ENCODE peak calls at places on chromosomes 3 and 15, in eight cellular contexts. One of them, this sample, is unnamed.

GRCh38 chr3:113249111-113249510 is 37.8 kb downstream of the BOC start:
- DNase-seq in A549: peak; percentile 8
- DNase-seq in kidney epithelial cell: no peak
- DNase-seq in neural progenitor cell: no peak
- DNase-seq in mammary epithelial cell: peak; percentile 84
- DNase-seq in fibroblast of lung: peak; percentile 47
- DNase-seq in cardiac muscle cell: peak; percentile 67
- DNase-seq in GM06990: no peak
- DNase-seq in this sample: peak; percentile 52

GRCh38 chr3:100100454-100100853 is 13.8 kb downstream of the FILIP1L start:
- DNase-seq in neural progenitor cell: no peak
- DNase-seq in fibroblast of lung: no peak
- DNase-seq in GM06990: no peak
- DNase-seq in A549: no peak
- DNase-seq in mammary epithelial cell: no peak
- DNase-seq in cardiac muscle cell: no peak
- DNase-seq in kidney epithelial cell: no peak
- DNase-seq in this sample: no peak

GRCh38 chr15:45157056-45157455 is 27.3 kb downstream of the DUOX1 start:
- DNase-seq in GM06990: no peak
- DNase-seq in kidney epithelial cell: no peak
- DNase-seq in fibroblast of lung: peak; percentile 18
- DNase-seq in cardiac muscle cell: peak; percentile 86
- DNase-seq in A549: no peak
- DNase-seq in mammary epithelial cell: peak; percentile 42
- DNase-seq in neural progenitor cell: no peak
- DNase-seq in this sample: no peak

GRCh38 chr3:124928333-124929202 is 6.0 kb downstream of the MUC13 start:
- DNase-seq in A549: peak; percentile 73
- DNase-seq in GM06990: peak; percentile 23
- DNase-seq in cardiac muscle cell: peak; percentile 80
- DNase-seq in kidney epithelial cell: peak; percentile 16
- DNase-seq in fibroblast of lung: peak; percentile 82
- DNase-seq in neural progenitor cell: peak; percentile 75
- DNase-seq in mammary epithelial cell: peak; percentile 45
- DNase-seq in this sample: peak; percentile 48

GRCh38 chr3:187737401-187738088 is 7.7 kb downstream of the BCL6 start:
- DNase-seq in fibroblast of lung: peak; percentile 70
- DNase-seq in neural progenitor cell: peak; percentile 74
- DNase-seq in mammary epithelial cell: peak; percentile 72
- DNase-seq in A549: peak; percentile 19
- DNase-seq in GM06990: no peak
- DNase-seq in cardiac muscle cell: peak; percentile 85
- DNase-seq in kidney epithelial cell: no peak
- DNase-seq in this sample: peak; percentile 73

GRCh38 chr3:141418751-141419150 is 50.4 kb downstream of the ZBTB38 start:
- DNase-seq in cardiac muscle cell: no peak
- DNase-seq in A549: no peak
- DNase-seq in GM06990: no peak
- DNase-seq in neural progenitor cell: no peak
- DNase-seq in kidney epithelial cell: no peak
- DNase-seq in mammary epithelial cell: no peak
- DNase-seq in fibroblast of lung: no peak
- DNase-seq in this sample: no peak

GRCh38 chr3:175335229-175335628 is 476.1 kb downstream of the NAALADL2 start:
- DNase-seq in mammary epithelial cell: no peak
- DNase-seq in kidney epithelial cell: no peak
- DNase-seq in A549: no peak
- DNase-seq in cardiac muscle cell: no peak
- DNase-seq in neural progenitor cell: no peak
- DNase-seq in fibroblast of lung: no peak
- DNase-seq in GM06990: no peak
- DNase-seq in this sample: no peak

GRCh38 chr3:98954806-98955205 is 53.3 kb upstream of the DCBLD2 start:
- DNase-seq in A549: no peak
- DNase-seq in fibroblast of lung: peak; percentile 55
- DNase-seq in GM06990: no peak
- DNase-seq in mammary epithelial cell: peak; percentile 74
- DNase-seq in neural progenitor cell: no peak
- DNase-seq in cardiac muscle cell: no peak
- DNase-seq in kidney epithelial cell: no peak
- DNase-seq in this sample: no peak

GRCh38 chr15:98835889-98836288 is 171.7 kb downstream of the PGPEP1L start:
- DNase-seq in fibroblast of lung: no peak
- DNase-seq in neural progenitor cell: no peak
- DNase-seq in A549: no peak
- DNase-seq in GM06990: no peak
- DNase-seq in kidney epithelial cell: no peak
- DNase-seq in cardiac muscle cell: no peak
- DNase-seq in mammary epithelial cell: no peak
- DNase-seq in this sample: no peak

GRCh38 chr3:157063926-157064325 is 96.0 kb downstream of the CCNL1 start:
- DNase-seq in mammary epithelial cell: no peak
- DNase-seq in kidney epithelial cell: no peak
- DNase-seq in neural progenitor cell: no peak
- DNase-seq in A549: no peak
- DNase-seq in cardiac muscle cell: peak; percentile 37
- DNase-seq in GM06990: no peak
- DNase-seq in fibroblast of lung: peak; percentile 22
- DNase-seq in this sample: peak; percentile 50

GRCh38 chr15:90560229-90560771 is 30.6 kb downstream of the CRTC3 start:
- DNase-seq in mammary epithelial cell: peak; percentile 57
- DNase-seq in GM06990: no peak
- DNase-seq in A549: peak; percentile 55
- DNase-seq in neural progenitor cell: peak; percentile 48
- DNase-seq in kidney epithelial cell: no peak
- DNase-seq in fibroblast of lung: peak; percentile 95
- DNase-seq in cardiac muscle cell: peak; percentile 98
- DNase-seq in this sample: peak; percentile 45

GRCh38 chr15:74906193-74906449 is 530 bp downstream of the FAM219B start:
- DNase-seq in kidney epithelial cell: no peak
- DNase-seq in neural progenitor cell: peak; percentile 70
- DNase-seq in A549: no peak
- DNase-seq in mammary epithelial cell: no peak
- DNase-seq in cardiac muscle cell: peak; percentile 33
- DNase-seq in fibroblast of lung: no peak
- DNase-seq in GM06990: no peak
- DNase-seq in this sample: peak; percentile 35

GRCh38 chr3:127775398-127776109 is 46.8 kb downstream of the MGLL start:
- DNase-seq in neural progenitor cell: no peak
- DNase-seq in kidney epithelial cell: peak; percentile 63
- DNase-seq in mammary epithelial cell: peak; percentile 54
- DNase-seq in A549: no peak
- DNase-seq in GM06990: peak; percentile 67
- DNase-seq in fibroblast of lung: peak; percentile 80
- DNase-seq in cardiac muscle cell: peak; percentile 67
- DNase-seq in this sample: peak; percentile 88

GRCh38 chr3:40597441-40597840 is 72.7 kb downstream of the ZNF621 start:
- DNase-seq in mammary epithelial cell: peak; percentile 79
- DNase-seq in neural progenitor cell: no peak
- DNase-seq in cardiac muscle cell: peak; percentile 10
- DNase-seq in kidney epithelial cell: peak; percentile 21
- DNase-seq in A549: no peak
- DNase-seq in GM06990: no peak
- DNase-seq in fibroblast of lung: no peak
- DNase-seq in this sample: no peak

GRCh38 chr3:14170569-14171159 is 7.7 kb downstream of the XPC start:
- DNase-seq in mammary epithelial cell: peak; percentile 54
- DNase-seq in A549: no peak
- DNase-seq in cardiac muscle cell: peak; percentile 29
- DNase-seq in kidney epithelial cell: no peak
- DNase-seq in GM06990: no peak
- DNase-seq in neural progenitor cell: no peak
- DNase-seq in fibroblast of lung: peak; percentile 50
- DNase-seq in this sample: no peak

GRCh38 chr15:42184313-42184712 is 23.8 kb downstream of the VPS39 start:
- DNase-seq in kidney epithelial cell: no peak
- DNase-seq in GM06990: no peak
- DNase-seq in A549: no peak
- DNase-seq in neural progenitor cell: no peak
- DNase-seq in fibroblast of lung: no peak
- DNase-seq in cardiac muscle cell: no peak
- DNase-seq in mammary epithelial cell: no peak
- DNase-seq in this sample: peak; percentile 38
- H3K4me3 ChIP-seq in kidney epithelial cell: no peak overlapping the region
- H3K4me3 ChIP-seq in GM06990: no peak overlapping the region
- H3K4me3 ChIP-seq in A549: no peak overlapping the region
- H3K4me3 ChIP-seq in neural progenitor cell: no peak overlapping the region
- H3K4me3 ChIP-seq in fibroblast of lung: no peak overlapping the region
- H3K4me3 ChIP-seq in cardiac muscle cell: no peak overlapping the region
- H3K4me3 ChIP-seq in mammary epithelial cell: no peak overlapping the region
- H3K4me3 ChIP-seq in this sample: no peak overlapping the region

DNA sequence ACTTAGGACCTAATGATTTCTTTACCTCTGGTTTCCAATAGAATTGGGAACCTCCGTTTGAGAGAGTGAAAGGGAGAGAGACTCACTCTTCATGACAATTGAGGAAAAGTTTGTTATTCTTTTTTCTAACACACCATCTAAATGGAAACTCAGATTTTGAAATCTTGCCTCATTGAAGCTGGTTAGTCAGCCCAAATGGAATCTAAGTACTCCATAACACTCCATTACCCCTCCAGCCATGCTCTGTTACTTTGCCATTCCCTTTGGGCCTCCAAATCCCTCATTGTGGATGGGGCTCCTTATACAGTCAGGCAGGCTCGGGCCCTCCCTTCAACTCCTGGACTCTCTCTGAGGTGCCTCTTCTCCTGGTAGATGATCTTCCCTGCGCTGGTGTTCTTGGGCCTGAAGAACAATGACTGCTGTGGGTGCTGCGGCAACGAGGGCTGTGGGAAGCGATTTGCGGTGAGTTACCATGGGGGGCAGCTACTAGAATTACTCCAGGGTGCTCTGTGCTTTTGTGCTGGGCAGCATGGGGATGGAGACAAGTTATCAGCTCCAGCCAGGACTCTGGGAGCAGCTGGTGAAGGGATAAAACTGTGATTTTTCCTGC is 1.1 kb downstream of the TM4SF4 start:
- DNase-seq in cardiac muscle cell: no peak
- DNase-seq in kidney epithelial cell: no peak
- DNase-seq in A549: no peak
- DNase-seq in neural progenitor cell: no peak
- DNase-seq in fibroblast of lung: no peak
- DNase-seq in GM06990: no peak
- DNase-seq in mammary epithelial cell: no peak
- DNase-seq in this sample: no peak
- H3K4me3 ChIP-seq in cardiac muscle cell: no peak overlapping the region
- H3K4me3 ChIP-seq in kidney epithelial cell: no peak overlapping the region
- H3K4me3 ChIP-seq in A549: peak overlapping the region; percentile 16
- H3K4me3 ChIP-seq in neural progenitor cell: no peak overlapping the region
- H3K4me3 ChIP-seq in fibroblast of lung: no peak overlapping the region
- H3K4me3 ChIP-seq in GM06990: no peak overlapping the region
- H3K4me3 ChIP-seq in mammary epithelial cell: no peak overlapping the region
- H3K4me3 ChIP-seq in this sample: no peak overlapping the region

GRCh38 chr15:63463030-63463429 is 41.4 kb upstream of the USP3 start:
- DNase-seq in mammary epithelial cell: no peak
- DNase-seq in A549: no peak
- DNase-seq in GM06990: no peak
- DNase-seq in kidney epithelial cell: no peak
- DNase-seq in cardiac muscle cell: no peak
- DNase-seq in neural progenitor cell: no peak
- DNase-seq in fibroblast of lung: no peak
- DNase-seq in this sample: no peak

GRCh38 chr15:63462053-63462452 is 42.3 kb upstream of the USP3 start:
- DNase-seq in GM06990: no peak
- DNase-seq in neural progenitor cell: no peak
- DNase-seq in kidney epithelial cell: no peak
- DNase-seq in A549: peak; percentile 53
- DNase-seq in cardiac muscle cell: peak; percentile 68
- DNase-seq in fibroblast of lung: peak; percentile 74
- DNase-seq in mammary epithelial cell: no peak
- DNase-seq in this sample: no peak

GRCh38 chr15:63460210-63461135 is 43.9 kb upstream of the USP3 start:
- DNase-seq in mammary epithelial cell: no peak
- DNase-seq in A549: no peak
- DNase-seq in cardiac muscle cell: no peak
- DNase-seq in kidney epithelial cell: no peak
- DNase-seq in neural progenitor cell: no peak
- DNase-seq in GM06990: no peak
- DNase-seq in fibroblast of lung: no peak
- DNase-seq in this sample: no peak

GRCh38 chr15:63458794-63459395 is 45.5 kb upstream of the USP3 start:
- DNase-seq in mammary epithelial cell: no peak
- DNase-seq in fibroblast of lung: no peak
- DNase-seq in GM06990: no peak
- DNase-seq in kidney epithelial cell: no peak
- DNase-seq in A549: no peak
- DNase-seq in cardiac muscle cell: no peak
- DNase-seq in neural progenitor cell: no peak
- DNase-seq in this sample: no peak

DNA sequence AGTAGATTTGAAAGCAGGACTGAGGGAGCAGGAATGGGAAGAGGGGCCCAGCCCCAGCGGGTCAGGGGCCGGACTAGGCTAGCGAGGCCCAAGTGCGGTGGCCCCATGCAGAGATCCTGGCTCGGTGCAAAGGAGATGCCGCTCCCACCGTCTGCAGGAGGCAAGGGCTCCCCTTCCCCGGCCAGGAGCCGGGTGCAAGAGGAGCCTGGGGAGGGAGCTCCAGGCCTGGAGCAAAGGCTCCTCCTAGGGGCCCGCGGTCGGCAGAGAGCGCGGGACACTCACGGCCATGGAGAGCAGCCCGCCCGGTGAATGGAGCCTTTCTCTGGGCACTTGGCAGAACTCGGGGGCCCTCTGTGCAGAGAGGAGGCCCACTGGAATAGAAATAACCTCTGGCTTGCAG is 43.2 kb upstream of the USP3 start:
- DNase-seq in neural progenitor cell: peak; percentile 71
- DNase-seq in mammary epithelial cell: no peak
- DNase-seq in A549: no peak
- DNase-seq in fibroblast of lung: no peak
- DNase-seq in kidney epithelial cell: no peak
- DNase-seq in GM06990: no peak
- DNase-seq in cardiac muscle cell: peak; percentile 31
- DNase-seq in this sample: no peak
- H3K4me3 ChIP-seq in neural progenitor cell: peak overlapping the region; percentile 17
- H3K4me3 ChIP-seq in mammary epithelial cell: no peak overlapping the region
- H3K4me3 ChIP-seq in A549: no peak overlapping the region
- H3K4me3 ChIP-seq in fibroblast of lung: no peak overlapping the region
- H3K4me3 ChIP-seq in kidney epithelial cell: no peak overlapping the region
- H3K4me3 ChIP-seq in GM06990: no peak overlapping the region
- H3K4me3 ChIP-seq in cardiac muscle cell: no peak overlapping the region
- H3K4me3 ChIP-seq in this sample: no peak overlapping the region

DNA sequence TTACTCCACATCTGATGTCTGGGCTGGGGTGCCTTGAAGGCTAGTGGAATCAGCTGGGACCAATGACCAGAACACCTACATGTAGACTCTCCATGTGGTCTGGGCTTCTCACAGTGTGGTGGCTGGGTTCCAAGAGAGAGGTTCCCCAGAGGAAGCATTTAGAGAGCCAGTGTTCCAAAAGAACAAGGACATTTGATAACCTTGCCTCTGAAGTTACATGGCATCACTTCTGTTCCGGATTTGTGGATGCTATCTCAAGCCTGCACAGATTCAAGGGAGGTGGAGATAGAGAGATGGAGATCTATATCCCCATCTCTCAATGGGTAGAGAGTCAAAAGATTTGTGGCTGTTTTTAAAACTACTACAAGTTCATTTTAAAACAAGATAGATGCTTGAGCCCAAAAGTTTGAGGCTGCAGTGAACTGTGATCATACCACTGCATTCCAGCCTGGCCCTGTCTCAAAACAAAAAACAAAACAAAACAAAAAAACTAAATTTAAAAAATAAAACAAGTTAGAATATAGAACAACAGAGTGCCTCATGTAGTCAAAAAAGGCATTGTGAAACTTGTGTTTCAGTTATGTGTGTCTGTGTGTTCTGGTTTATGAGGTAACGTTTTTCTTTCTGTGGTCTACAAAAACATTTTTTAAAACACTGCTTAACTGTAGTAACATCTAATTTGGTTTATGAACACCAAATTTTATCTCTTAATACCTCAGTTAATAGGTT is 44.8 kb downstream of the PDE8A start:
- DNase-seq in neural progenitor cell: no peak
- DNase-seq in A549: no peak
- DNase-seq in GM06990: no peak
- DNase-seq in cardiac muscle cell: no peak
- DNase-seq in fibroblast of lung: no peak
- DNase-seq in kidney epithelial cell: no peak
- DNase-seq in mammary epithelial cell: no peak
- DNase-seq in this sample: no peak
- H3K4me3 ChIP-seq in neural progenitor cell: no peak overlapping the region
- H3K4me3 ChIP-seq in A549: no peak overlapping the region
- H3K4me3 ChIP-seq in GM06990: no peak overlapping the region
- H3K4me3 ChIP-seq in cardiac muscle cell: no peak overlapping the region
- H3K4me3 ChIP-seq in fibroblast of lung: no peak overlapping the region
- H3K4me3 ChIP-seq in kidney epithelial cell: no peak overlapping the region
- H3K4me3 ChIP-seq in mammary epithelial cell: no peak overlapping the region
- H3K4me3 ChIP-seq in this sample: no peak overlapping the region